ENCODE peak calls at places on chromosome X, in four cellular contexts. L, C, W and H are unnamed samples.

GRCh38 chrX:107700317-107700774 is 72.0 kb downstream of the PRPS1 start:
- DNase-seq in L (no peak), C (peak), W (peak), H (peak)

GRCh38 chrX:2828404-2829065 is at the start of gene GYG2:
- DNase-seq in L (peak), C (peak), W (no peak), H (peak)

GRCh38 chrX:97672138-97672537 is 788.4 kb downstream of the RPA4 start:
- DNase-seq in W (no peak), L (no peak), C (no peak), H (no peak)

GRCh38 chrX:16923157-16923556 is 23.3 kb upstream of the REPS2 start:
- DNase-seq in C (no peak), W (no peak), L (no peak), H (no peak)

GRCh38 chrX:132648870-132649269 is 160.0 kb upstream of the MBNL3 start:
- DNase-seq in C (peak), W (peak), L (no peak), H (peak)

GRCh38 chrX:68994135-68994882 is 165.5 kb downstream of the EFNB1 start:
- DNase-seq in C (no peak), W (no peak), L (no peak), H (no peak)

GRCh38 chrX:10259716-10260115 is 102.9 kb downstream of the CLCN4 start:
- DNase-seq in C (peak), W (peak), L (no peak), H (peak)

GRCh38 chrX:147646949-147647717 is 264.6 kb upstream of the FMR1 start:
- DNase-seq in C (no peak), L (no peak), W (no peak), H (no peak)

GRCh38 chrX:71514367-71515038 is 18.4 kb upstream of the OGT start:
- DNase-seq in L (no peak), C (peak), W (peak), H (no peak)

GRCh38 chrX:46140272-46140671 is 404.9 kb downstream of the ZNF674 start:
- DNase-seq in L (no peak), C (no peak), W (no peak), H (peak)

GRCh38 chrX:17788439-17788838 is 51.1 kb downstream of the SCML1 start:
- DNase-seq in W (peak), C (peak), L (peak), H (peak)

GRCh38 chrX:2848806-2849420 is 20.2 kb downstream of the GYG2 start:
- DNase-seq in W (peak), C (peak), L (no peak), H (peak)

GRCh38 chrX:40446927-40447326 is 133.8 kb upstream of the ATP6AP2 start:
- DNase-seq in L (no peak), C (no peak), W (no peak), H (no peak)

GRCh38 chrX:13078739-13079444 is 34.5 kb upstream of the FAM9C start:
- DNase-seq in W (peak), L (peak), C (peak), H (peak)